ENCODE peak calls at places on chromosomes 4 and X, in seven cellular contexts. One of them, this sample, is unnamed.

GRCh38 chrX:129650821-129651510 is 3.8 kb downstream of the APLN start:
- DNase-seq in mesenchymal stem cell: no peak
- DNase-seq in IMR-90: no peak
- DNase-seq in H9: peak
- DNase-seq in mesendoderm: no peak
- DNase-seq in neuronal stem cell: no peak
- DNase-seq in H1: no peak
- DNase-seq in this sample: no peak

GRCh38 chr4:74418063-74418670 is 26.8 kb upstream of the AREG start:
- DNase-seq in mesenchymal stem cell: peak
- DNase-seq in IMR-90: peak
- DNase-seq in H9: no peak
- DNase-seq in mesendoderm: no peak
- DNase-seq in neuronal stem cell: no peak
- DNase-seq in H1: no peak
- DNase-seq in this sample: no peak

GRCh38 chr4:155684892-155685550 is 18.4 kb downstream of the GUCY1A1 start:
- DNase-seq in mesenchymal stem cell: no peak
- DNase-seq in IMR-90: no peak
- DNase-seq in H9: no peak
- DNase-seq in mesendoderm: no peak
- DNase-seq in neuronal stem cell: no peak
- DNase-seq in H1: no peak
- DNase-seq in this sample: no peak

GRCh38 chr4:84319124-84319523 is 180.0 kb downstream of the NKX6-1 start:
- DNase-seq in mesenchymal stem cell: no peak
- DNase-seq in IMR-90: peak
- DNase-seq in H9: no peak
- DNase-seq in mesendoderm: no peak
- DNase-seq in neuronal stem cell: no peak
- DNase-seq in H1: no peak
- DNase-seq in this sample: peak

GRCh38 chr4:81136161-81136910 is 78.7 kb downstream of the PRKG2 start:
- DNase-seq in mesenchymal stem cell: no peak
- DNase-seq in IMR-90: peak
- DNase-seq in H9: no peak
- DNase-seq in mesendoderm: no peak
- DNase-seq in neuronal stem cell: no peak
- DNase-seq in H1: no peak
- DNase-seq in this sample: no peak

GRCh38 chrX:70398899-70399298 is 24.2 kb upstream of the GDPD2 start:
- DNase-seq in mesenchymal stem cell: peak
- DNase-seq in IMR-90: peak
- DNase-seq in H9: no peak
- DNase-seq in mesendoderm: no peak
- DNase-seq in neuronal stem cell: no peak
- DNase-seq in H1: no peak
- DNase-seq in this sample: no peak

GRCh38 chrX:10984213-10984612 is 126.9 kb upstream of the HCCS start:
- DNase-seq in mesenchymal stem cell: no peak
- DNase-seq in IMR-90: no peak
- DNase-seq in H9: no peak
- DNase-seq in mesendoderm: no peak
- DNase-seq in neuronal stem cell: no peak
- DNase-seq in H1: no peak
- DNase-seq in this sample: no peak

GRCh38 chr4:140829825-140830224 is 73.6 kb upstream of the TBC1D9 start:
- DNase-seq in mesenchymal stem cell: no peak
- DNase-seq in IMR-90: no peak
- DNase-seq in H9: no peak
- DNase-seq in mesendoderm: no peak
- DNase-seq in neuronal stem cell: no peak
- DNase-seq in H1: no peak
- DNase-seq in this sample: no peak

GRCh38 chrX:13607356-13607995 is 38.1 kb downstream of the EGFL6 start:
- DNase-seq in mesenchymal stem cell: no peak
- DNase-seq in IMR-90: no peak
- DNase-seq in H9: no peak
- DNase-seq in mesendoderm: no peak
- DNase-seq in neuronal stem cell: no peak
- DNase-seq in H1: no peak
- DNase-seq in this sample: no peak

GRCh38 chr4:173507471-173508385 is 22.3 kb downstream of the HAND2 start:
- DNase-seq in mesenchymal stem cell: no peak
- DNase-seq in IMR-90: no peak
- DNase-seq in H9: no peak
- DNase-seq in mesendoderm: peak
- DNase-seq in neuronal stem cell: no peak
- DNase-seq in H1: peak
- DNase-seq in this sample: no peak

GRCh38 chr4:131098976-131099375 is 2003.0 kb downstream of the C4orf33 start:
- DNase-seq in mesenchymal stem cell: no peak
- DNase-seq in IMR-90: no peak
- DNase-seq in H9: no peak
- DNase-seq in mesendoderm: no peak
- DNase-seq in neuronal stem cell: no peak
- DNase-seq in H1: no peak
- DNase-seq in this sample: no peak

GRCh38 chr4:620851-621261 is 4.5 kb upstream of the PDE6B start:
- DNase-seq in mesenchymal stem cell: no peak
- DNase-seq in IMR-90: no peak
- DNase-seq in H9: no peak
- DNase-seq in mesendoderm: no peak
- DNase-seq in neuronal stem cell: no peak
- DNase-seq in H1: peak
- DNase-seq in this sample: no peak

GRCh38 chr4:53497446-53498069 is 93.7 kb downstream of the LNX1 start:
- DNase-seq in mesenchymal stem cell: peak
- DNase-seq in IMR-90: peak
- DNase-seq in H9: no peak
- DNase-seq in mesendoderm: no peak
- DNase-seq in neuronal stem cell: no peak
- DNase-seq in H1: no peak
- DNase-seq in this sample: peak

DNA sequence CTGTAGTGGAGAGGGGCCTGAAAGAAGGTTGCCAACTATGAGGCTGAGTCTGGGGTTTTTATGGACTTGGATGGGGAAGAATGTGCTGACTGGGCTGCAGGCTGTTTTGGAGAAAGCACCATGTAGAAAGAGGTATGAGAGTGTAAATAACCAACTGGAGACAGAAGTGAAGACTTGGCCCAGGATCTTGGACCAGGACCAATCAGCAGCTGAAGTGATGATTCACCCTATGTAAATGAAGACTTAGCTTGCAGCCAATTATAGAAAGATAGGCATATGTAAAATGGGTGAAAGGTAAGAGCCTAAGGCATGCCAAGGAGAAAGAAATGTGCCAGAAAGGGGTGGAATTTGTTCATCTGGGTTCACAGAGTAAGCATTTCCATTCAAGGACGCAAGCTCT is 856.7 kb upstream of the PRKX start:
- DNase-seq in mesenchymal stem cell: peak
- DNase-seq in IMR-90: no peak
- DNase-seq in H9: no peak
- DNase-seq in mesendoderm: peak
- DNase-seq in neuronal stem cell: no peak
- DNase-seq in H1: no peak
- DNase-seq in this sample: no peak
- H3K23ac ChIP-seq in mesenchymal stem cell: no peak
- H3K23ac ChIP-seq in IMR-90: no peak
- H3K23ac ChIP-seq in H9: no peak
- H3K23ac ChIP-seq in mesendoderm: no peak
- H3K23ac ChIP-seq in neuronal stem cell: no peak
- H3K23ac ChIP-seq in H1: no peak
- H3K23ac ChIP-seq in this sample: no peak

GRCh38 chr4:24112466-24112865 is 222.6 kb upstream of the PPARGC1A start:
- DNase-seq in mesenchymal stem cell: no peak
- DNase-seq in IMR-90: peak
- DNase-seq in H9: no peak
- DNase-seq in mesendoderm: no peak
- DNase-seq in neuronal stem cell: no peak
- DNase-seq in H1: no peak
- DNase-seq in this sample: no peak
- H2BK5ac ChIP-seq in mesenchymal stem cell: no peak
- H2BK5ac ChIP-seq in IMR-90: no peak
- H2BK5ac ChIP-seq in H9: no peak
- H2BK5ac ChIP-seq in mesendoderm: no peak
- H2BK5ac ChIP-seq in neuronal stem cell: no peak
- H2BK5ac ChIP-seq in H1: no peak
- H2BK5ac ChIP-seq in this sample: no peak

DNA sequence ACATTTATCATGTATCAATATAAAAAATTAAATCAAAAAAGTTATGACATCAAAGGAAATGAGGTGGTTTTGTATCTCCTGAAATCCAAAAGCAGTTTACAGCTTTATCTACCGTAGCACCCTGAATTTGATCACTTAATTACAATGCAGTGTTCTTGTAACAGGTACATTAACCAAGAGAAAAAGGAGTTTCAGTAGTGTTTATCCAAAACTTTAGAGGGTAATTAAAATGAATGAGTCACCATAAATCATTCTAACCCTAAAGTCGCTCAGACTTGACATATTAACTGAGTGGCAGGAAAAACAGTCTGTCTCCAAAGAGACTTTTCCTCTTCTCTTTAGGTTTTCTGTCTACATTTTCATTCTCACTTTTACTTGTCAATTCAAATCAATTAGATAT is 907.6 kb upstream of the EPHA5 start:
- DNase-seq in mesenchymal stem cell: no peak
- DNase-seq in IMR-90: no peak
- DNase-seq in H9: no peak
- DNase-seq in mesendoderm: no peak
- DNase-seq in neuronal stem cell: no peak
- DNase-seq in H1: no peak
- DNase-seq in this sample: no peak
- H3K23ac ChIP-seq in mesenchymal stem cell: no peak
- H3K23ac ChIP-seq in IMR-90: no peak
- H3K23ac ChIP-seq in H9: no peak
- H3K23ac ChIP-seq in mesendoderm: no peak
- H3K23ac ChIP-seq in neuronal stem cell: no peak
- H3K23ac ChIP-seq in H1: no peak
- H3K23ac ChIP-seq in this sample: no peak

DNA sequence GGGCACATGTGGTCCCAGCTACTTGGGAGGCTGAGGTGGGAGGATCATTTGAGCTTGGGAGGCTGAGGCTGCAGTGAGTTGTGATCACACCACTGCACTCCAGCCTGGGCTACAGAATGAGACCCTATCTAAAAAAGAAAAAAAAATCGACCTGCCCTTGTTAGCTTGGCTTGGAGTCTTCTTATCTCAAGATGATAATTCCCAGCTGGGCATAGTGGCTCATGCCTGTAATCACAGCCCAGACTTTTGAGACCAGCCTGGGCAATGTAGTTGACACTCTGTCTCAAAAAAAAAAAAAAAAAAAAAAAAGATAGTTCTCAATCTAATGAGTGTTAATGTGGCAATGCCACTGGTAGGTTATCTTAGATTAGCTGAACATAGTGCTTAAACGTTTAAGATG is 41.0 kb downstream of the QRFPR start:
- DNase-seq in mesenchymal stem cell: no peak
- DNase-seq in IMR-90: no peak
- DNase-seq in H9: no peak
- DNase-seq in mesendoderm: peak
- DNase-seq in neuronal stem cell: no peak
- DNase-seq in H1: no peak
- DNase-seq in this sample: no peak
- H2BK5ac ChIP-seq in mesenchymal stem cell: no peak
- H2BK5ac ChIP-seq in IMR-90: no peak
- H2BK5ac ChIP-seq in H9: no peak
- H2BK5ac ChIP-seq in mesendoderm: no peak
- H2BK5ac ChIP-seq in neuronal stem cell: no peak
- H2BK5ac ChIP-seq in H1: no peak
- H2BK5ac ChIP-seq in this sample: no peak

DNA sequence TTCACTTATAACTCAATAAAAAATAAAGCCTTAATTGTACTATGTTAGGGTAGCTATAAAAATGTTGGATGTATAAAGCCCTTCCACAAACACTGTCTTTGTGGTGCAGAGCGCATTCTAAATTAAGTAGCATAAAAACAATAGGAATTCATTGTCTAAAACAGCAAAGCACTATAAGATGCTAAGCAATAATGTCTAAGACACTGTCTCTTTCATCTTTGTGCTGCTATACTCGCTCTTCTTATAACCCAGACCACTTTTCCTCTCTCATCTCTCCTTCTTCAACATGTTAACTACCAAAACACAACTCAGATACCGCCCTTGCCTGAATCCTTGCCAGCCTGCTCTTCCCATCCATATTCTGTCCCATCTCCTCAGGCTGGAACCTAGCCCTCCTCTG is 170.0 kb downstream of the CENPC start:
- DNase-seq in mesenchymal stem cell: no peak
- DNase-seq in IMR-90: no peak
- DNase-seq in H9: no peak
- DNase-seq in mesendoderm: no peak
- DNase-seq in neuronal stem cell: no peak
- DNase-seq in H1: no peak
- DNase-seq in this sample: no peak
- H3K23ac ChIP-seq in mesenchymal stem cell: no peak
- H3K23ac ChIP-seq in IMR-90: no peak
- H3K23ac ChIP-seq in H9: no peak
- H3K23ac ChIP-seq in mesendoderm: no peak
- H3K23ac ChIP-seq in neuronal stem cell: no peak
- H3K23ac ChIP-seq in H1: no peak
- H3K23ac ChIP-seq in this sample: no peak